ENCODE peak calls at places on chromosomes 1 and 21, in nine cellular contexts. M is GM12865; D is sigmoid colon; N is thoracic aorta; F is neural crest cell; C is Calu3; G is fibroblast of mammary gland; Q is CD4-positive, alpha-beta T cell; T is tibial nerve. Y is an unnamed sample.

GRCh38 chr1:188620236-188620635 is 1791.5 kb downstream of the PLA2G4A start:
- DNase-seq in M (no peak), D (no peak), N (no peak), F (no peak), C (no peak), G (no peak), Q (no peak), T (no peak), Y (no peak)

GRCh38 chr1:238562376-238562775 is 671.7 kb upstream of the ZP4 start:
- DNase-seq in M (no peak), D (no peak), N (no peak), F (no peak), C (no peak), G (peak), Q (no peak), T (no peak), Y (no peak)

GRCh38 chr1:217493290-217493689 is 137.6 kb downstream of the GPATCH2 start:
- DNase-seq in M (no peak), D (no peak), N (no peak), F (no peak), C (no peak), G (no peak), Q (no peak), T (no peak), Y (no peak)

GRCh38 chr1:48878191-48878940 is 101.7 kb upstream of the BEND5 start:
- DNase-seq in M (no peak), D (no peak), N (no peak), F (no peak), C (peak), G (peak), Q (no peak), T (no peak), Y (peak)

GRCh38 chr1:20660363-20661234 is 570 bp downstream of the DDOST start:
- DNase-seq in M (peak), D (no peak), N (no peak), F (no peak), C (no peak), G (no peak), Q (no peak), T (no peak), Y (no peak)

GRCh38 chr1:225535280-225535679 is 107.4 kb upstream of the LBR start:
- DNase-seq in M (no peak), D (no peak), N (no peak), F (no peak), C (no peak), G (no peak), Q (no peak), T (no peak), Y (no peak)

GRCh38 chr1:69513621-69514020 is 54.1 kb upstream of the LRRC7 start:
- DNase-seq in M (no peak), D (no peak), N (no peak), F (no peak), C (no peak), G (peak), Q (no peak), T (no peak), Y (no peak)

GRCh38 chr1:170360601-170361000 is 171.4 kb upstream of the GORAB start:
- DNase-seq in M (no peak), D (no peak), N (no peak), F (no peak), C (no peak), G (no peak), Q (no peak), T (no peak), Y (no peak)

GRCh38 chr1:219340796-219341195 is 167.1 kb downstream of the LYPLAL1 start:
- DNase-seq in M (no peak), D (no peak), N (no peak), F (no peak), C (no peak), G (peak), Q (no peak), T (no peak), Y (no peak)

GRCh38 chr1:227038401-227038800 is 98.3 kb downstream of the COQ8A start:
- DNase-seq in M (no peak), D (no peak), N (no peak), F (no peak), C (no peak), G (peak), Q (no peak), T (no peak), Y (no peak)

GRCh38 chr21:14480601-14481000 is 65.5 kb downstream of the SAMSN1 start:
- DNase-seq in M (no peak), D (no peak), N (no peak), F (no peak), C (no peak), G (peak), Q (no peak), T (peak), Y (no peak)

GRCh38 chr1:67135354-67135753 is 584 bp upstream of the C1orf141 start:
- DNase-seq in M (no peak), D (no peak), N (no peak), F (no peak), C (no peak), G (peak), Q (no peak), T (no peak), Y (no peak)

GRCh38 chr1:47763456-47764171 is 233.6 kb downstream of the TRABD2B start:
- DNase-seq in M (no peak), D (peak), N (no peak), F (no peak), C (no peak), G (no peak), Q (no peak), T (no peak), Y (no peak)

GRCh38 chr1:96722161-96722908 is 751 bp downstream of the PTBP2 start:
- DNase-seq in M (peak), D (peak), N (peak), F (peak), C (peak), G (peak), Q (peak), T (peak), Y (no peak)

GRCh38 chr1:96723372-96723771 is 1.8 kb downstream of the PTBP2 start:
- DNase-seq in M (no peak), D (no peak), N (no peak), F (no peak), C (no peak), G (no peak), Q (no peak), T (no peak), Y (no peak)

GRCh38 chr1:96721053-96721381 is 567 bp upstream of the PTBP2 start:
- DNase-seq in M (peak), D (no peak), N (no peak), F (no peak), C (no peak), G (no peak), Q (no peak), T (no peak), Y (no peak)

DNA sequence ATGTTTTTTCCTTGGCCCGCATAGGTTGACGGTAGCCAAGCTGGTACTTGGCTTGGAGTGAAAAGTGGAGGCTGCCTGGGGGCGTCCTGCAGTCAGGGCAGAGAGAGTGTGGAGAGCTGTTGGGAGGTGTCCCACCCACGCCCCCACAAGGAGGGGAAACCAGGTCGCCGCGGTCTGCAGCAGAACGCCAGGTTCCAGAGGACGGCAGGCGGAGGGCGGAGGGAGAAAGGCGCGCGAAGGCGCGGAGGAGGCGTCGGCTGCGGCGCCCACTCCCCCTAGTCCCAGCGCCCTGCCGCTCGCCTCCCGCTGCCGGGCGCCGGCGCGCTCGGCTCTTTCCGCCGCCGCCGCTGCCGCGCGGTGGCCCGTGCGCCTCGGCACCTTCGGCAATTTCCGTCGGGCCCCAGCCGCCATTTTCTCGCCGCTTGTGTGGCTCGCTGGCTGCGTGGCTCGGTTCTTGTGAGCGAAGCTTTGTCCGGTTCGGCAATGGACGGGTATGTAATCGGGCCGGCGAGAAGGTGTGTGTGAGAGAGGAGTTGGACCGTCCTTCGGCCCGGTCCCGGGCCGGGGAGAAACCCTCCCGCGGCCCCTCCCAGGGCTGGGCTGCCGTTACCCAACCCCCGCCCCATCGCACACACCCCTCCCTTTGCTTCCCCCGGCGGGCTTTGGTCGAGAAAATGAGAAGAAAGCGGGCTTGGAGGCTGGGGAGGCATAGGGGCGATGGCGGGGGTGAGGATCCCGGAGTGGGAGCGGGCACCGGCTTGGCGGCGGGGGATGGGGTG is at the start of gene PTBP2:
- DNase-seq in M (peak), D (peak), N (peak), F (peak), C (peak), G (peak), Q (peak), T (peak), Y (no peak)
- TF ChIP-seq CTCF in M (no peak), D (no peak), N (no peak), F (no peak), C (no peak), G (no peak), Q (no peak), T (peak), Y (no peak)

DNA sequence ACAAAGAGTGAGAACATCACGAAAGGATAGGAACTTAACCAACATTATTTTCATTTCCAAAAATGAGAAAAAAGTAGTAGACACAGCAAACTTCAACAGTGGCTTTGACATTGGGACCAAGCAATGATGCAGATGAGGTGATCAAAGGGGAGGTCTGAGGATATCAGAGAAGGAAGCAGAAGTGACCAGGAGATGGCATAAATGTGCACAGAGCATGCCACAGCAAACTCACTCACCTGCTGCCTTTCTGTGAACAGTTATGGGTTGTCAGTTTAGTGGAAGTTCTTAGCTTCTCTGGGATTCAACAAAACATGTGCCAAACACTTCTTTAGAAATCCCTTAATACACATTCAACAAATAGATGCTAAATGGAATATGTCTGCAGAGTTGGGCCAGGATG is 290.1 kb downstream of the PLPP3 start:
- DNase-seq in M (no peak), D (no peak), N (no peak), F (no peak), C (no peak), G (no peak), Q (no peak), T (no peak), Y (no peak)
- TF ChIP-seq CTCF in M (no peak), D (no peak), N (no peak), F (no peak), C (no peak), G (no peak), Q (no peak), T (no peak), Y (peak)

GRCh38 chr21:34924194-34924593 is 124.9 kb downstream of the RUNX1 start:
- DNase-seq in M (no peak), D (no peak), N (no peak), F (no peak), C (no peak), G (no peak), Q (no peak), T (no peak), Y (no peak)
- TF ChIP-seq CTCF in M (no peak), D (no peak), N (no peak), F (no peak), C (no peak), G (no peak), Q (no peak), T (no peak), Y (no peak)

GRCh38 chr1:190439447-190439846 is 38.2 kb downstream of the BRINP3 start:
- DNase-seq in M (no peak), D (no peak), N (no peak), F (no peak), C (no peak), G (no peak), Q (no peak), T (no peak), Y (no peak)

GRCh38 chr1:190436615-190437014 is 41.0 kb downstream of the BRINP3 start:
- DNase-seq in M (peak), D (no peak), N (no peak), F (no peak), C (peak), G (peak), Q (no peak), T (no peak), Y (peak)
- TF ChIP-seq CTCF in M (peak), D (no peak), N (no peak), F (peak), C (peak), G (no peak), Q (no peak), T (no peak), Y (peak)

GRCh38 chr1:156420209-156421061 is 51.4 kb downstream of the RHBG start:
- DNase-seq in M (peak), D (no peak), N (no peak), F (no peak), C (peak), G (no peak), Q (peak), T (no peak), Y (no peak)
- TF ChIP-seq CTCF in M (no peak), D (no peak), N (no peak), F (no peak), C (no peak), G (no peak), Q (no peak), T (no peak), Y (no peak)

GRCh38 chr1:14415396-14415795 is 183.1 kb upstream of the KAZN start:
- DNase-seq in M (no peak), D (no peak), N (no peak), F (no peak), C (no peak), G (no peak), Q (no peak), T (no peak), Y (no peak)
- TF ChIP-seq CTCF in M (no peak), D (no peak), N (no peak), F (peak), C (no peak), G (peak), Q (no peak), T (no peak), Y (peak)

DNA sequence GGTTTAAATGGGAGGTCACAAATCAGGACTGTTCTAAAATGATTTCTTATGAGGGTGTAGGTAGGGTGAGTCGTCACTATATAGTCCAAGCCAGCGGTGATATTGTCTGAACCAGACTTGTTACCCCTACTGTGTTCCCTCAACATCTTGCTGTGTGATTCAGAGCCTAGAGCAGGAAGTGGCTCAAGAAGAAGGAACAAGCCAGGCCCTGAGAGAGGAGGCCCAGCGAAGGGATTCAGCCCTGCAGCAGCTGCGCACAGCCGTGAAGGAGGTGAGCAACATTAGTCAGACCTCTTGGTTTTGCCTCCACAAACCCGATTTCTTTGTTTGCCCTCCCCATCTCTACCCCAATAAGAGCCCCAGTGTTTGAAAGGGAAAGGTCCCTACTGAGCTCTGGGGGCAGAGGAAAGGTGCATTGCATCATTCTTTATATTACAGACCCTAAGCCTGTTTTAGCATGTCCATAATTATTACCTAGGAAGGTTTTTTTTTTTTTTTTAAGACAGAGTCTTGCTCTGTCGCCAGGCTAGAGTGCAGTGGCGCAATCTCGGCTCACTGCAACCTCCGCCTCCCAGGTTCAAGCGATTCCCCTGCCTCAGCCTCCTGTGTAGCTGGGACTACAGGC is 5.0 kb upstream of the SH3BGRL3 start:
- DNase-seq in M (peak), D (no peak), N (no peak), F (no peak), C (no peak), G (peak), Q (no peak), T (no peak), Y (no peak)
- TF ChIP-seq CTCF in M (no peak), D (no peak), N (no peak), F (no peak), C (no peak), G (no peak), Q (no peak), T (no peak), Y (no peak)

GRCh38 chr1:16041200-16041599 is 2.4 kb upstream of the CLCNKB start:
- DNase-seq in M (no peak), D (no peak), N (no peak), F (no peak), C (no peak), G (no peak), Q (no peak), T (no peak), Y (no peak)

GRCh38 chr1:16043521-16043920 is at the start of gene CLCNKB:
- DNase-seq in M (no peak), D (no peak), N (no peak), F (no peak), C (no peak), G (no peak), Q (no peak), T (no peak), Y (no peak)

GRCh38 chr1:16038620-16038912 is 5.0 kb upstream of the CLCNKB start:
- DNase-seq in M (no peak), D (no peak), N (no peak), F (no peak), C (peak), G (no peak), Q (no peak), T (no peak), Y (no peak)

GRCh38 chr1:16043950-16044349 is 368 bp downstream of the CLCNKB start:
- DNase-seq in M (no peak), D (no peak), N (no peak), F (no peak), C (no peak), G (no peak), Q (no peak), T (no peak), Y (no peak)

GRCh38 chr1:16042096-16042495 is 1.5 kb upstream of the CLCNKB start:
- DNase-seq in M (no peak), D (no peak), N (no peak), F (no peak), C (no peak), G (no peak), Q (no peak), T (no peak), Y (no peak)
- TF ChIP-seq CTCF in M (no peak), D (no peak), N (no peak), F (no peak), C (no peak), G (no peak), Q (no peak), T (no peak), Y (no peak)

DNA sequence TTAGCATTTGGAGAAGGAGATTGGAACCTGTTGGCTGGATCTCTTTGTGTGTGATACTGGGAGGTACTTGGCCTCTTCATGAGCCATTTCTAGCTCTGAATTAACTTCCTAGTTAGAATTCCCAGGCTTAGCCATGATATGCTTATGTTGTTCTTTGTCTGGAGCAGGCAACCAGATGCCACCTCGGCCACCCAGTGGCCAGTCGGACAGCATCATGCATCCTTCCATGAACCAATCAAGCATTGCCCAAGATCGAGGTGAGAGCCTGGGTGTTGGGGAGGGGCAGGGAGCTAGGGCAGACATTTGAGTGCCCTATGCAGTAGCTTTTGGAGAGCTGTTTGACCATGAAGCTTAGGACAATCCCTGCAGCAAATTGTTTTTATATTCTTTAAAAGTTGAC is 26.5 kb upstream of the PIGV start:
- DNase-seq in M (no peak), D (no peak), N (no peak), F (no peak), C (no peak), G (no peak), Q (no peak), T (no peak), Y (no peak)
- TF ChIP-seq CTCF in M (no peak), D (no peak), N (no peak), F (peak), C (no peak), G (peak), Q (no peak), T (no peak), Y (peak)